ENCODE peak calls at places on chromosomes 7 and 10, in four cellular contexts. One of them, this sample, is unnamed. For H3K27me3, the result is how much of the 10 kb centered on the place peaks cover.

GRCh38 chr7:1321411-1322239 is 89.0 kb downstream of the UNCX start:
- DNase-seq in mammary epithelial cell: no peak
- DNase-seq in adrenal gland: no peak
- DNase-seq in CD4-positive, alpha-beta T cell: no peak
- DNase-seq in this sample: no peak

GRCh38 chr7:73978681-73979563 is 49.1 kb upstream of the ELN start:
- DNase-seq in mammary epithelial cell: peak
- DNase-seq in adrenal gland: no peak
- DNase-seq in CD4-positive, alpha-beta T cell: no peak
- DNase-seq in this sample: peak

GRCh38 chr10:63464402-63465292 is 1.1 kb downstream of the JMJD1C start:
- DNase-seq in mammary epithelial cell: peak
- DNase-seq in adrenal gland: no peak
- DNase-seq in CD4-positive, alpha-beta T cell: no peak
- DNase-seq in this sample: peak

GRCh38 chr10:118918689-118919088 is 110.8 kb upstream of the NANOS1 start:
- DNase-seq in mammary epithelial cell: no peak
- DNase-seq in adrenal gland: no peak
- DNase-seq in CD4-positive, alpha-beta T cell: no peak
- DNase-seq in this sample: no peak

GRCh38 chr7:21352540-21353387 is 75.1 kb upstream of the SP4 start:
- DNase-seq in mammary epithelial cell: no peak
- DNase-seq in adrenal gland: no peak
- DNase-seq in CD4-positive, alpha-beta T cell: no peak
- DNase-seq in this sample: no peak

GRCh38 chr7:21318190-21318915 is 109.5 kb upstream of the SP4 start:
- DNase-seq in mammary epithelial cell: peak
- DNase-seq in adrenal gland: no peak
- DNase-seq in CD4-positive, alpha-beta T cell: no peak
- DNase-seq in this sample: peak

GRCh38 chr7:28672397-28672797 is 260.1 kb downstream of the CREB5 start:
- DNase-seq in mammary epithelial cell: no peak
- DNase-seq in adrenal gland: no peak
- DNase-seq in CD4-positive, alpha-beta T cell: no peak
- DNase-seq in this sample: no peak

GRCh38 chr7:4667776-4668509 is 14.2 kb upstream of the FOXK1 start:
- DNase-seq in mammary epithelial cell: peak
- DNase-seq in adrenal gland: no peak
- DNase-seq in CD4-positive, alpha-beta T cell: no peak
- DNase-seq in this sample: peak

GRCh38 chr7:138889982-138890381 is 91.2 kb downstream of the KIAA1549 start:
- DNase-seq in mammary epithelial cell: no peak
- DNase-seq in adrenal gland: no peak
- DNase-seq in CD4-positive, alpha-beta T cell: no peak
- DNase-seq in this sample: no peak

GRCh38 chr10:83835948-83836641 is 303.2 kb upstream of the GHITM start:
- DNase-seq in mammary epithelial cell: no peak
- DNase-seq in adrenal gland: no peak
- DNase-seq in CD4-positive, alpha-beta T cell: no peak
- DNase-seq in this sample: no peak

GRCh38 chr10:22766693-22767092 is 52.3 kb upstream of the PIP4K2A start:
- DNase-seq in mammary epithelial cell: no peak
- DNase-seq in adrenal gland: no peak
- DNase-seq in CD4-positive, alpha-beta T cell: no peak
- DNase-seq in this sample: no peak

GRCh38 chr7:100247152-100247757 is 27.5 kb downstream of the PVRIG start:
- DNase-seq in mammary epithelial cell: peak
- DNase-seq in adrenal gland: peak
- DNase-seq in CD4-positive, alpha-beta T cell: no peak
- DNase-seq in this sample: peak

GRCh38 chr7:106773228-106773627 is 91.9 kb upstream of the PIK3CG start:
- DNase-seq in mammary epithelial cell: no peak
- DNase-seq in adrenal gland: no peak
- DNase-seq in CD4-positive, alpha-beta T cell: no peak
- DNase-seq in this sample: peak

GRCh38 chr10:7826971-7827370 is 8.7 kb downstream of the TAF3 start:
- DNase-seq in mammary epithelial cell: peak
- DNase-seq in adrenal gland: peak
- DNase-seq in CD4-positive, alpha-beta T cell: no peak
- DNase-seq in this sample: peak

GRCh38 chr10:117439243-117439912 is 64.1 kb upstream of the PDZD8 start:
- DNase-seq in mammary epithelial cell: peak
- DNase-seq in adrenal gland: peak
- DNase-seq in CD4-positive, alpha-beta T cell: no peak
- DNase-seq in this sample: peak

GRCh38 chr7:132296820-132297219 is 279.4 kb downstream of the PLXNA4 start:
- DNase-seq in mammary epithelial cell: no peak
- DNase-seq in adrenal gland: no peak
- DNase-seq in CD4-positive, alpha-beta T cell: no peak
- DNase-seq in this sample: no peak
- H3K27ac ChIP-seq in mammary epithelial cell: no peak
- H3K27ac ChIP-seq in adrenal gland: no peak
- H3K27ac ChIP-seq in CD4-positive, alpha-beta T cell: no peak
- H3K27ac ChIP-seq in this sample: no peak

GRCh38 chr10:101218423-101219136 is 10.7 kb downstream of the LBX1 start:
- DNase-seq in mammary epithelial cell: no peak
- DNase-seq in adrenal gland: no peak
- DNase-seq in CD4-positive, alpha-beta T cell: no peak
- DNase-seq in this sample: no peak
- H3K27me3 ChIP-seq in mammary epithelial cell: under half
- H3K27me3 ChIP-seq in adrenal gland: half or more
- H3K27me3 ChIP-seq in CD4-positive, alpha-beta T cell: half or more
- H3K27me3 ChIP-seq in this sample: half or more

DNA sequence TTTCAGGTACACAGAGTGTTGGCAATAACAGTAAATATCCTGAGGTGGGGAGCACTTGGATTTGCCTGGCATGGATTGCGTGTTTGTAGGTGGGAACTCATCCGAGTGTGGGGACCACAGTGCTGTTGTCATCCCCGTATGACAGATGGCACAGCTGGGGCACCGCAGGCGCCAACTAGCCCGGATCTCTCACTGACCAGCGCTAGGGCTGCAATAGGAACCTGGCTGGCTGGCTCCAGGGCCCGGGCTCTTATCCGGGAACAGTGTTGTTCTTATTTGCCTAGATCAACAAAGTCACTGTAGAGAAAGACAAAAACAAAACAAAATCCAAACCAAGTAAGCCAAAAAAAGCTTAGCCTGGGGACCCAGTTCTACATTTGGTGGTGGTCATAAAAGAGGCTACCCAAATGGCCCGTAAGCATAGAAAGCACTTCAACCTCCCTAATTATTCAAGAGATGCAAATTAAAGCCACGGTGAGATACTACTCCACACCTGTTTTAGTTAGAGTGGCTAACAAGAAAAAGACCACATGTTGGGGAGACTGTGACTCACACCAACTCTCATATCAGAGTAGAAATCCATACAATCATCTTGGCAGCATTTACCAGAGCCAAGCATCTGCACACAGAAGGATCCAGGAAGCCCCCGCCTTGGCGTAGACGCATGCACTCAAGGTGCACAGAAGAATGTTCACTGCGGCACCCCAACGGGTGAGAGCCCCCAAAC is 27.2 kb upstream of the PFKFB3 start:
- DNase-seq in mammary epithelial cell: no peak
- DNase-seq in adrenal gland: no peak
- DNase-seq in CD4-positive, alpha-beta T cell: no peak
- DNase-seq in this sample: no peak
- H3K27ac ChIP-seq in mammary epithelial cell: no peak
- H3K27ac ChIP-seq in adrenal gland: no peak
- H3K27ac ChIP-seq in CD4-positive, alpha-beta T cell: no peak
- H3K27ac ChIP-seq in this sample: no peak

DNA sequence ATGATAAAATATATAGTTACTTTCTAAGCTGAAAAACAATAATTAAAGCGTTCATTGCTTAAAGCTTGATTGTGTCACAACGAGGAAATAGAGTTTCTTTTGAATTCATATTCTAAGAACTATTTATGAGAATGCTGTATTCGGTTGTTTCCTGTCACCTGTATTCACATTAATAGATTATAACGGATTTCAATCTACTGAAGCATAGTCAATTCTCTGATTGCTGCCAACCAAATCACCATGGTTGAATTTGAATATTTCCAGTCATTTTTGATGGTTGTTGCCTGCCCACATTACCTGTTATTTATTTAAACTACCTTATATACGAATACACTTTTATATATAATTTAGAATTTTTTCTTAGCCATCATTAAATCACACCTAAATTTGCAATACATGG is 22.0 kb downstream of the IL2RA start:
- DNase-seq in mammary epithelial cell: no peak
- DNase-seq in adrenal gland: no peak
- DNase-seq in CD4-positive, alpha-beta T cell: no peak
- DNase-seq in this sample: no peak
- H3K27me3 ChIP-seq in mammary epithelial cell: under half
- H3K27me3 ChIP-seq in adrenal gland: under half
- H3K27me3 ChIP-seq in CD4-positive, alpha-beta T cell: under half
- H3K27me3 ChIP-seq in this sample: under half

GRCh38 chr10:92430103-92430502 is 139.1 kb downstream of the MARCHF5 start:
- DNase-seq in mammary epithelial cell: no peak
- DNase-seq in adrenal gland: no peak
- DNase-seq in CD4-positive, alpha-beta T cell: no peak
- DNase-seq in this sample: no peak

GRCh38 chr10:92438220-92438619 is 135.7 kb downstream of the IDE start:
- DNase-seq in mammary epithelial cell: no peak
- DNase-seq in adrenal gland: no peak
- DNase-seq in CD4-positive, alpha-beta T cell: no peak
- DNase-seq in this sample: no peak

GRCh38 chr10:92432596-92432995 is 141.3 kb downstream of the IDE start:
- DNase-seq in mammary epithelial cell: no peak
- DNase-seq in adrenal gland: no peak
- DNase-seq in CD4-positive, alpha-beta T cell: no peak
- DNase-seq in this sample: no peak

GRCh38 chr10:92436611-92437010 is 137.3 kb downstream of the IDE start:
- DNase-seq in mammary epithelial cell: no peak
- DNase-seq in adrenal gland: no peak
- DNase-seq in CD4-positive, alpha-beta T cell: no peak
- DNase-seq in this sample: no peak

DNA sequence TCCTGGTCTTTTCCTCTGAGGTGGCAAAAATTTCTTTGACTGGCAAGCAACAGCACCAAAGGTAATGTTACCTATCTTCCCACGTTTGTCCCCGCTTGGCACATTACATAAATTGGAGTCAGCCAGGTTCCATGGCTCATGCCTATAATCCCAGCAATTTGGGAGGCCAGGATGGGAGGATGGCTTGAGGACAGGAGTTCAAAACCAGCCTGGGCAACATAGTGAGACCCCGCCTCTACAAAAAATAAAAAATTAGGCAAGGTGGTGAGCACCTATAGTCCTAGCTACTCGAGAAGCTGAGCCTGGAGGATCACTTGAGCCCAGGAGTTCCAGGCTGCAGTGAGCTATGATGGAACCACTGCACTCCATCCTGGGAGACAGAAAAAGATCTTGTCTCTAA is 139.5 kb downstream of the IDE start:
- DNase-seq in mammary epithelial cell: no peak
- DNase-seq in adrenal gland: no peak
- DNase-seq in CD4-positive, alpha-beta T cell: no peak
- DNase-seq in this sample: no peak
- H3K27ac ChIP-seq in mammary epithelial cell: no peak
- H3K27ac ChIP-seq in adrenal gland: no peak
- H3K27ac ChIP-seq in CD4-positive, alpha-beta T cell: no peak
- H3K27ac ChIP-seq in this sample: no peak

This sample was measured in GM23248.